ENCODE peak calls at places on chromosomes 4 and X, in six cellular contexts. N is pancreas, D is aorta, C is HCT116, I is AG09309, A is GM12864. V is an unnamed sample.

GRCh38 chr4:174627473-174627872 is 105.2 kb upstream of the HPGD start:
- DNase-seq in N (no peak), D (no peak), C (no peak), I (no peak), A (no peak), V (no peak)

GRCh38 chr4:107155366-107155765 is 119.3 kb upstream of the DKK2 start:
- DNase-seq in N (no peak), D (no peak), C (no peak), I (no peak), A (no peak), V (no peak)

GRCh38 chrX:131854586-131854985 is 168.5 kb upstream of the STK26 start:
- DNase-seq in N (no peak), D (no peak), C (no peak), I (no peak), A (no peak), V (no peak)

GRCh38 chr4:122803788-122804208 is 22.8 kb upstream of the FGF2 start:
- DNase-seq in N (no peak), D (no peak), C (no peak), I (no peak), A (no peak), V (no peak)

GRCh38 chr4:145179201-145179860 is 1.1 kb downstream of the OTUD4 start:
- DNase-seq in N (peak; percentile 66), D (peak; percentile 81), C (peak; percentile 26), I (no peak), A (peak; percentile 69), V (peak; percentile 63)

GRCh38 chrX:80021611-80022010 is 7.1 kb downstream of the TBX22 start:
- DNase-seq in N (no peak), D (no peak), C (no peak), I (no peak), A (no peak), V (no peak)

GRCh38 chr4:2256156-2256731 is 5.7 kb downstream of the MXD4 start:
- DNase-seq in N (peak; percentile 20), D (peak; percentile 63), C (no peak), I (no peak), A (no peak), V (no peak)

GRCh38 chrX:9940397-9940796 is 26.8 kb upstream of the CLDN34 start:
- DNase-seq in N (no peak), D (no peak), C (no peak), I (no peak), A (no peak), V (no peak)

GRCh38 chrX:133892337-133892736 is 93.1 kb downstream of the GPC3 start:
- DNase-seq in N (no peak), D (no peak), C (no peak), I (no peak), A (no peak), V (no peak)

GRCh38 chr4:112145326-112145819 is at the start of gene FAM241A:
- DNase-seq in N (peak; percentile 88), D (peak; percentile 89), C (peak; percentile 54), I (peak; percentile 18), A (peak; percentile 26), V (peak; percentile 82)

GRCh38 chr4:168019019-168019651 is 73.2 kb upstream of the ANXA10 start:
- DNase-seq in N (no peak), D (no peak), C (no peak), I (peak; percentile 28), A (no peak), V (no peak)

GRCh38 chrX:26328610-26329319 is 112.8 kb downstream of the MAGEB5 start:
- DNase-seq in N (no peak), D (no peak), C (no peak), I (no peak), A (no peak), V (no peak)

GRCh38 chr4:576245-576821 is at the start of gene TMEM271:
- DNase-seq in N (no peak), D (no peak), C (no peak), I (no peak), A (no peak), V (no peak)
- H3K4me3 ChIP-seq in N (no peak within 1 kb of the TSS), D (no peak within 1 kb of the TSS), C (no peak within 1 kb of the TSS), I (no peak within 1 kb of the TSS), A (no peak within 1 kb of the TSS), V (no peak within 1 kb of the TSS)

GRCh38 chr4:173538148-173538902 is 8.3 kb upstream of the HAND2 start:
- DNase-seq in N (no peak), D (peak; percentile 68), C (no peak), I (no peak), A (no peak), V (peak; percentile 80)

GRCh38 chr4:173537628-173538147 is 7.7 kb upstream of the HAND2 start:
- DNase-seq in N (no peak), D (no peak), C (no peak), I (no peak), A (no peak), V (no peak)

GRCh38 chr4:173539986-173540385 is 10.0 kb upstream of the HAND2 start:
- DNase-seq in N (no peak), D (no peak), C (no peak), I (no peak), A (no peak), V (peak; percentile 73)

GRCh38 chr4:173536808-173537429 is 6.9 kb upstream of the HAND2 start:
- DNase-seq in N (no peak), D (no peak), C (peak; percentile 16), I (no peak), A (no peak), V (no peak)

DNA sequence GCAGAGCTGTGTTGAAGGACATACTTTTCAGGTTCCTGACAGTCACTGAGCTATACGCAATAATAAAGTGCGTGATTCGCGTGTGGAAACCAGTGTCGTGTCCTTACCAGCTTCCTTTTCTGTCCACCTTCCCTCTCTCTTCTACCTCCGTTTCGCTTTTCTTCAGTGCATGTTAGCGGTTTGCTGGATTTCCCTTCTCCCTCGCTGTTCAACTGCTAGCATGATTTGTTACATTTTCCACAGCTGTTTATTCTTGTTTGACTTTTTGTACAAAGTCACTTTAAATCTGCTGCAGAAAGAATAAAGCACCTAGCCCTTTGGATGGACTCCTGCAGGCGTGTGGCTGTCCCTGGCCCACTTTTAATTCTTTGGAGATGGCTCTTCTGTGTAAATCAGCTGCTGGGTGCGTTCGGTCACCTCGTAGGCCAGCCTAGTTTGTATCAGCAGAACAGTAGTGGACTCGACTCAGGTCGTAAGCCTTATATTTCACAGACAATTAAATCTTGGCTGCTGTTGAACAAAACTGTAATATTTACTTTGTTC is 8.9 kb upstream of the HAND2 start:
- DNase-seq in N (no peak), D (no peak), C (no peak), I (no peak), A (no peak), V (no peak)
- H3K4me3 ChIP-seq in N (peak overlapping the region; percentile 15), D (peak overlapping the region; percentile 57), C (no peak overlapping the region), I (no peak overlapping the region), A (no peak overlapping the region), V (peak overlapping the region; percentile 53)

GRCh38 chrX:129779086-129779672 is 570 bp upstream of the SASH3 start:
- DNase-seq in N (no peak), D (no peak), C (no peak), I (no peak), A (no peak), V (no peak)

GRCh38 chrX:129780441-129781105 is 824 bp downstream of the SASH3 start:
- DNase-seq in N (no peak), D (no peak), C (no peak), I (no peak), A (no peak), V (no peak)

GRCh38 chrX:129779747-129780146 is at the start of gene SASH3:
- DNase-seq in N (no peak), D (peak; percentile 78), C (no peak), I (no peak), A (peak; percentile 56), V (peak; percentile 88)

GRCh38 chrX:129773649-129774458 is 5.9 kb upstream of the SASH3 start:
- DNase-seq in N (no peak), D (no peak), C (no peak), I (no peak), A (no peak), V (no peak)

DNA sequence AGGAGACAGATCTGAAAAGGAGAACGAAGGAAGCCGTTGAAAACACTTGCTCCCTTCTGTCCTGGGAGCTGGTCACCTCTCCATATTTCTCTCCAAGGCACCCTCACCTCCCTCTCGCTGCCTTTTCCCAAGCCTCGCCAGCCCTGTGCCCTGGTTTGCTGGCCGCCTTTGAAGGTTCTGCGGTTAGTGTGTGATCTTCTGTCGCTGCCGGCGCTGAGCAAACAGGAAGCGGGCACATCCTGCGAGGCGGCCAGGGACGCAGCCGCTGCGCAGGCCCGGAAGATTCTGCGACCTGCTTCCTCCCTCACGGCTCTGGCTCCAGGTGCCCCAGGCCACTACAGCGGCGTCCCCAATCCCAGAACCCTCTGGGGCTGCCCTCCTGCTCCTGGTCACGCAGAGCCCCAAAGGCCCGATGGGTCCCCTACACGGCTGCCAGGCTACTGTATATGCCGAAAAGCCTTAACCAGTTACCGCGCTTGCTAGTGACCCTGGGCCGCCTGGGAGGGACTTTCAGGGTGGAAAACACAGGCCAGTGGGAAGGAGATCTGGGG is 2.5 kb upstream of the SASH3 start:
- DNase-seq in N (no peak), D (peak; percentile 79), C (no peak), I (no peak), A (no peak), V (peak; percentile 58)
- H3K4me3 ChIP-seq in N (no peak overlapping the region), D (no peak overlapping the region), C (no peak overlapping the region), I (no peak overlapping the region), A (peak overlapping the region; percentile 55), V (peak overlapping the region; percentile 21)

GRCh38 chrX:50075630-50076349 is 125.0 kb downstream of the AKAP4 start:
- DNase-seq in N (no peak), D (no peak), C (no peak), I (no peak), A (no peak), V (no peak)
- H3K4me3 ChIP-seq in N (no peak overlapping the region), D (no peak overlapping the region), C (no peak overlapping the region), I (no peak overlapping the region), A (no peak overlapping the region), V (no peak overlapping the region)

V was measured in HL-60.